ENCODE peak calls at places on chromosomes 5 and 9, in eight cellular contexts. V, T, A, Z, E, M, W and Y are unnamed samples.

GRCh38 chr5:53246042-53246836 is 136.7 kb upstream of the MOCS2 start:
- DNase-seq in V (no peak), T (no peak), A (peak), Z (no peak), E (no peak), M (no peak), W (no peak), Y (no peak)

GRCh38 chr5:52624291-52624690 is 163.4 kb upstream of the ITGA1 start:
- DNase-seq in V (no peak), T (no peak), A (no peak), Z (no peak), E (no peak), M (no peak), W (no peak), Y (no peak)

GRCh38 chr9:18149457-18150011 is 324.4 kb upstream of the ADAMTSL1 start:
- DNase-seq in V (no peak), T (no peak), A (peak), Z (no peak), E (no peak), M (no peak), W (no peak), Y (no peak)

GRCh38 chr9:124293712-124294504 is 36.2 kb downstream of the NEK6 start:
- DNase-seq in V (no peak), T (no peak), A (peak), Z (no peak), E (peak), M (no peak), W (peak), Y (no peak)

GRCh38 chr9:29556317-29556716 is 1983.0 kb upstream of the C9orf72 start:
- DNase-seq in V (no peak), T (no peak), A (peak), Z (peak), E (peak), M (no peak), W (no peak), Y (peak)

GRCh38 chr9:131402738-131403492 is 9.0 kb downstream of the PRRC2B start:
- DNase-seq in V (peak), T (peak), A (peak), Z (peak), E (no peak), M (no peak), W (no peak), Y (no peak)

GRCh38 chr9:1513105-1513504 is 462.9 kb downstream of the DMRT2 start:
- DNase-seq in V (no peak), T (no peak), A (no peak), Z (no peak), E (no peak), M (peak), W (no peak), Y (no peak)

GRCh38 chr5:81125959-81126358 is 107.2 kb upstream of the CKMT2 start:
- DNase-seq in V (no peak), T (peak), A (peak), Z (peak), E (no peak), M (no peak), W (no peak), Y (no peak)

GRCh38 chr5:143435207-143435657 is 31.7 kb upstream of the NR3C1 start:
- DNase-seq in V (no peak), T (no peak), A (peak), Z (no peak), E (no peak), M (peak), W (peak), Y (peak)

GRCh38 chr5:98927242-98927987 is 1.4 kb downstream of the CHD1 start:
- DNase-seq in V (no peak), T (peak), A (peak), Z (peak), E (peak), M (peak), W (peak), Y (no peak)

DNA sequence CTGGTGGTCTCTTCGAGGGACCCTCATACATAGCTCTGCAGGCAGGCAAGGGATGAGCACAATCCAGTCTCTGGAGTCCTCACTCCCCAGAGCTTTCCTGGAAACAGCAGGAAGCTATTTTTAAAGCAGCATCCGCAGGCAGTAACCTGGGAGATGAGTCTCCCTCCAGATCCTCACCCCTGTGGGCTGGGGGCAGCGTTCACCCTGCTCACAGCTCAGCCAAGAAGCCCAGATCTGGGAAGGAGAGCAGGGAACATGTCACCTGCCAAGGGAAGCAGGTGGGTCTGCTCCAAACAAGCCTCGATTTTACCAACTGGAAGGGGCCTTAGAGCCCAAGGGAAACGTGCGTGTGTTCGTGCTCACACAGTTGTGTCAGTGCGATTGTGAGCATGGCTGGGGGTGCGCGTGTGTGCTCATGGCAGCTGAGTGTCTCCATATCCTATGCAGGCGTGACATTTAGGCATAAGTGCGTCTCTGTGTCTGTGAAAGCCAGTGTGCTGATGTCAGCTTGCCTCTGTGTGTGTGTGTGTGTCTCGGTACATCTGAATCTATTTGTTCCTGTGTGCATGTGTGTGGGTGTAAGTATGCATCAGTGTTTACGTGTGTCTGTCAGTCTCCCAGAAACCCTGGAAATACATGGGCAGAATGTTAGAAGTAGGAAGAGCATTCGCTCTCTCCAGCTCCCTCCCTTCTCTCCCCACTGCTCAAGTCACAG is 40.6 kb upstream of the CPLX2 start:
- DNase-seq in V (no peak), T (no peak), A (no peak), Z (no peak), E (no peak), M (no peak), W (no peak), Y (no peak)
- H3K4me3 ChIP-seq in V (no peak), T (no peak), A (no peak), Z (no peak), E (no peak), M (no peak), W (no peak), Y (no peak)

GRCh38 chr5:149406203-149406978 is 27.3 kb upstream of the IL17B start:
- DNase-seq in V (peak), T (peak), A (peak), Z (peak), E (peak), M (no peak), W (no peak), Y (no peak)

GRCh38 chr5:149406979-149407306 is 27.9 kb upstream of the IL17B start:
- DNase-seq in V (no peak), T (no peak), A (no peak), Z (no peak), E (no peak), M (no peak), W (no peak), Y (no peak)

GRCh38 chr5:149409268-149409948 is 30.3 kb upstream of the IL17B start:
- DNase-seq in V (no peak), T (peak), A (no peak), Z (peak), E (no peak), M (no peak), W (no peak), Y (no peak)

GRCh38 chr5:149408252-149409099 is 29.4 kb upstream of the IL17B start:
- DNase-seq in V (no peak), T (peak), A (no peak), Z (no peak), E (no peak), M (no peak), W (no peak), Y (no peak)

DNA sequence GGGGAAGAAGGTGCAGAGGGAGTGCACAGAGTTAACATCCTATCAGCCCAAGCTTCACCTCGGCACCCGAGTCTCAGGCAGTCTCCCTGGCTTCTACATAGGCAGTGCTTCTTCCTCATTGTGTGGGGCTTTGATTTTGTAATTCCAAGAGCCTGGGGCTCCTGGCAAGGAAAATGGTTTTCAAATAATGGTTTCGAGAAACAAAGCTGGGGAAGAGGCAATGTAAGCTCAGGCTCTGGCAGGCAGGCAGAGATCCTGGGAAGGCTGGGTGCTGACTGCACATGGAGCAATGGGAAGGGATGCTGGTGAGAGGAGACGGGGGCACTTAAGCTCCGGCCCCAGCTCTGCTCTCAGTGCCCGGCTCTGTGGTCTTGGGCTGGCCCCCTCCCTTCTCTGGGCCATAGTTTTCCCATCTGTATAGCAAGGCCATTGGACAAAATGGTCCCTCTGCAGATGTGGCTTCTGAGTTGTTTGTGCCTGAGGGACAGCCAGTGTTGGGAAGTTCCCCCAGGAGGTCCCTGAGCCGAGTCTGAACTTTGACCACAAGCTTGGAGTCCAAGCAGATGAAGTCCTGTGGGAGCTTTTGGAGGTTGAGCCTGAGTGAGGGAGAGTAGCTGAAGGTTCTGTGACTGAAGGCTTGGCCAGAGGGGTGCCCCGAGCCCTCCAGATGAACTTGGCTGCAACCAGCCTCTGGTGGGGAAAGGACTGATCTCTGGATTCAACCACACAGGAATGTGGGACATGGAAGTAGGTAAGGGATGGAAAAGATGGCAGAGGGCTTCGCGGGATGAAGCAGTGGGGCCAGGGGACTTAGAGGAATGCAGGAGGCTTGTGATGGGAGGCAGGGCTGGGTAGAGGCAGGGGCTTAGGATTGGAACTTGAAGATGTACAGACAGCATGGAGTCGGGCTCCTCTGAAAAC is 28.5 kb upstream of the IL17B start:
- DNase-seq in V (no peak), T (no peak), A (peak), Z (no peak), E (no peak), M (no peak), W (no peak), Y (no peak)
- H3K4me3 ChIP-seq in V (peak), T (peak), A (peak), Z (no peak), E (no peak), M (no peak), W (no peak), Y (no peak)

GRCh38 chr9:21968331-21969010 is 25.7 kb downstream of the CDKN2A start:
- DNase-seq in V (no peak), T (no peak), A (no peak), Z (no peak), E (no peak), M (peak), W (peak), Y (no peak)
- H3K4me3 ChIP-seq in V (peak), T (no peak), A (no peak), Z (no peak), E (no peak), M (peak), W (no peak), Y (no peak)

DNA sequence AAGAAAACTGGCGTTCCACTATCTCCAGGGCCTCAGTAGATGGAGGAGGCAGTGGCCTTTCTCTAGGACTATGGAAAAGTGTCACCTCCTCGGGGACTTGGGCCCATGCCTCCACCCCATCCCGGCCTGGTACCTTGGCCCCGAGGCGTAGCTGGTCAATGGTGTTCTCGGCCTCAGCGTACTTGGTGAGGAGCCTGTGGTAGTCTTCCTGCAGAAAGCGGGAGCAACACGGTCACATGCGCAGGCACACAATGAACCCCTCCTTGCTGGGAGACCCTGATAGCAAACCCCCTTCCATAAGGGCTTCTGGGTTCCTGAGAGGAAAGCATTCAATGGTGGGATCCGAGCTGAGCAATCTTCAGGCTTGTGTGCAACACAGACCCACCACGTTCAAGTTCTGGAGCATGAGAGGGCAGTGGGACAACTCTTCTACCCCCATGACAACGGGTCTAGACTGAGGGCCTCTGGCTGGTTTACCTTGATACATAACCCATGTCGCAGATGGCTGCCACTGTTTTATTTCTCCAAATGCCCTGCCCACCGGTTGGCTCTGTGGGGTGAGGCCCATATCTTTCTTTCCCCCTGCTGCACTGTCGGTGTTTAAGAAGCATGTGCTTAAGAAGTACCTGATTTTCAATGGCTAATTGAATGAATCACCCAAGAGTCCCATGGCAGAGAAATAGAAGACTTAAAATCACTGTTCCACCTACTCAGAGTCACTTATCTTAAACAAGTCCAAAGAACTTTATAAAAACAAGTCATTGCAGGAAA is 13.6 kb downstream of the AKNA start:
- DNase-seq in V (no peak), T (no peak), A (no peak), Z (no peak), E (no peak), M (no peak), W (no peak), Y (no peak)
- H3K4me3 ChIP-seq in V (no peak), T (no peak), A (no peak), Z (no peak), E (no peak), M (peak), W (no peak), Y (no peak)

DNA sequence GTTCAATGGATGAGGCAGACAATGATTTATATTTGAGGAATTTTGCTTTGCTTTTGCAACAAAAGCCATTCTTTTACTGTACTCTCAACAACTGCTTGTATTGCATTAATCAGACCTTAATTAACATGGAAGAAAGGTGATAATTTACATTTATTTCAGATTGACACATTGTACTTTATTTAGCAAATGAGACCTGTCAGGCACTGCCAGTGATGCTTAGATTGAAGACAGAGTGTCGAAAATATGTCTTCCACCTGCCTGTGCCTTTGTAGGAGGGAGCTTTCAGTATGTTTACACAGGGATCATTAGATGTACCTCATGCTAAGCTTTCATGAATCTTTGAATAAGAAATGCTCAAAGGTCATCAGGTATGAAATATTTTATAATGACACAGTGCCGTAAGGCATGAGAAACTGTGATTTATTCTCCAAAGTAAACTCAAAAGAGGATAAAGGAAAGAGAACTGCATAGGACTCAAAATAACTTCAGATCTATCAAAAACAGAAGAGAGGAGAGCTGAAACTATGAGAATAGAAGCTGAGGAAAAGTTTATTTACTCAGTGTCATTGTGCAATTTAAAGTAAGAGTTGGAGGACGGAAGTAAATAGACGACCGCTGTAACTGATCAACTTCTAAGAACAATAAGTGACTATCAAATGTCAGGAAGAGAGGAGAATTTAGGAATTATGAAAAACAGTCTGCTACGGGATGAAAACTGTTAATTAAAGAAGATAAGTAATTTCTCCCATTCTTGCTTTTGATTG is 36.8 kb upstream of the IZUMO3 start:
- DNase-seq in V (no peak), T (no peak), A (no peak), Z (no peak), E (no peak), M (no peak), W (no peak), Y (no peak)
- H3K4me3 ChIP-seq in V (no peak), T (no peak), A (no peak), Z (no peak), E (no peak), M (no peak), W (no peak), Y (no peak)